ENCODE peak calls at places on chromosomes 2 and 18, in four cellular contexts. B, A, M and J are unnamed samples.

GRCh38 chr18:25935356-25935755 is 155.1 kb downstream of the SS18 start:
- DNase-seq in M (no peak), B (no peak), A (no peak), J (no peak)

GRCh38 chr2:3302751-3303582 is 74.7 kb downstream of the EIPR1 start:
- DNase-seq in M (no peak), A (no peak), B (no peak), J (no peak)

GRCh38 chr2:99572798-99573197 is 83.0 kb upstream of the REV1 start:
- DNase-seq in M (no peak), B (no peak), A (no peak), J (no peak)

GRCh38 chr2:26503238-26503880 is 25.4 kb upstream of the OTOF start:
- DNase-seq in B (peak), M (peak), A (no peak), J (peak)

GRCh38 chr2:77999376-77999775 is 477.2 kb upstream of the LRRTM4 start:
- DNase-seq in A (no peak), B (no peak), M (no peak), J (no peak)

GRCh38 chr2:38462121-38462634 is 85.1 kb upstream of the ATL2 start:
- DNase-seq in B (peak), M (no peak), A (peak), J (no peak)

GRCh38 chr2:42581257-42581656 is 12.8 kb downstream of the MTA3 start:
- DNase-seq in B (no peak), M (no peak), A (no peak), J (no peak)

GRCh38 chr2:85560812-85561279 is 447 bp downstream of the GGCX start:
- DNase-seq in B (no peak), A (no peak), M (no peak), J (no peak)

GRCh38 chr2:101993772-101994171 is 2.0 kb downstream of the IL1R2 start:
- DNase-seq in A (no peak), M (no peak), B (no peak), J (no peak)

GRCh38 chr2:69601179-69601612 is 42.3 kb downstream of the AAK1 start:
- DNase-seq in B (no peak), M (no peak), A (no peak), J (no peak)

GRCh38 chr18:45353530-45353929 is 261.7 kb upstream of the SLC14A2 start:
- DNase-seq in M (no peak), A (no peak), B (no peak), J (no peak)

GRCh38 chr2:37614061-37614802 is 57.2 kb downstream of the CDC42EP3 start:
- DNase-seq in A (no peak), B (peak), M (no peak), J (no peak)

GRCh38 chr2:226796012-226796839 is 3.4 kb downstream of the IRS1 start:
- DNase-seq in B (peak), M (no peak), A (no peak), J (peak)

GRCh38 chr18:34600118-34600517 is 110.0 kb upstream of the DTNA start:
- DNase-seq in M (no peak), A (no peak), B (no peak), J (no peak)

GRCh38 chr2:223989860-223990237 is 32.6 kb downstream of the MRPL44 start:
- DNase-seq in A (no peak), M (no peak), B (no peak), J (no peak)

GRCh38 chr2:229270551-229271410 is at the start of gene PID1:
- DNase-seq in M (peak), B (peak), A (no peak), J (no peak)

GRCh38 chr18:57441395-57441794 is 6.2 kb downstream of the ONECUT2 start:
- DNase-seq in B (no peak), A (no peak), M (no peak), J (peak)

GRCh38 chr2:24304621-24305020 is 55.7 kb downstream of the ITSN2 start:
- DNase-seq in B (no peak), A (no peak), M (no peak), J (no peak)

GRCh38 chr18:33720133-33720532 is 142.1 kb downstream of the ASXL3 start:
- DNase-seq in B (no peak), M (no peak), A (no peak), J (no peak)

GRCh38 chr18:9613550-9614400 is 584 bp downstream of the PPP4R1 start:
- DNase-seq in M (peak), B (peak), A (peak), J (peak)

GRCh38 chr2:58503909-58504308 is 262.8 kb upstream of the FANCL start:
- DNase-seq in A (no peak), B (no peak), M (no peak), J (no peak)

GRCh38 chr18:77321823-77322805 is 72.5 kb downstream of the GALR1 start:
- DNase-seq in B (no peak), M (no peak), A (no peak), J (no peak)

GRCh38 chr2:71700880-71701397 is 247.6 kb downstream of the DYSF start:
- DNase-seq in M (no peak), B (peak), A (no peak), J (no peak)

GRCh38 chr18:63262369-63263335 is 56.9 kb downstream of the BCL2 start:
- DNase-seq in A (no peak), B (no peak), M (no peak), J (no peak)

GRCh38 chr2:160209457-160209856 is 9.4 kb upstream of the ITGB6 start:
- DNase-seq in M (no peak), A (no peak), B (no peak), J (no peak)

GRCh38 chr2:157838442-157839161 is 37.5 kb downstream of the ACVR1 start:
- DNase-seq in A (no peak), M (no peak), B (no peak), J (no peak)

GRCh38 chr2:176637497-176638166 is 368.4 kb downstream of the MTX2 start:
- DNase-seq in A (no peak), M (peak), B (peak), J (peak)

GRCh38 chr18:25595274-25595673 is 243.3 kb upstream of the ZNF521 start:
- DNase-seq in A (no peak), B (no peak), M (no peak), J (no peak)

GRCh38 chr2:143759455-143759854 is 630.2 kb downstream of the ARHGAP15 start:
- DNase-seq in M (no peak), A (no peak), B (no peak), J (no peak)

GRCh38 chr2:18065264-18065663 is 186.8 kb downstream of the KCNS3 start:
- DNase-seq in B (no peak), A (no peak), M (no peak), J (no peak)

GRCh38 chr18:27785815-27786537 is 391.0 kb downstream of the CDH2 start:
- DNase-seq in B (no peak), M (peak), A (no peak), J (no peak)

GRCh38 chr2:86764661-86765307 is 25.9 kb downstream of the CD8A start:
- DNase-seq in B (no peak), A (peak), M (peak), J (no peak)

GRCh38 chr2:204475403-204475802 is 69.9 kb upstream of the PARD3B start:
- DNase-seq in M (no peak), B (no peak), A (no peak), J (no peak)

GRCh38 chr2:234363011-234363487 is 133.8 kb downstream of the ARL4C start:
- DNase-seq in M (no peak), B (no peak), A (peak), J (no peak)

GRCh38 chr2:171154348-171154747 is 6.3 kb downstream of the TLK1 start:
- DNase-seq in B (no peak), A (no peak), M (no peak), J (no peak)

GRCh38 chr2:182642328-182642727 is 73.7 kb upstream of the DNAJC10 start:
- DNase-seq in B (peak), M (peak), A (peak), J (peak)

GRCh38 chr2:46010925-46011490 is 286.2 kb upstream of the EPAS1 start:
- DNase-seq in M (peak), B (no peak), A (no peak), J (no peak)
- TF ChIP-seq CTCF in M (peak), B (peak), A (peak), J (peak)

GRCh38 chr2:219248845-219249202 is 3.5 kb downstream of the STK16 start:
- DNase-seq in M (no peak), A (no peak), B (no peak), J (no peak)
- H3K4me3 ChIP-seq in M (no peak), A (no peak), B (no peak), J (no peak)

GRCh38 chr2:179995735-179996134 is 11.4 kb downstream of the CWC22 start:
- DNase-seq in M (no peak), B (no peak), A (no peak), J (no peak)

GRCh38 chr2:179990676-179991317 is 16.3 kb downstream of the CWC22 start:
- DNase-seq in B (no peak), A (no peak), M (no peak), J (no peak)

GRCh38 chr2:179987916-179988315 is 19.2 kb downstream of the CWC22 start:
- DNase-seq in B (no peak), M (no peak), A (no peak), J (no peak)

GRCh38 chr2:179991344-179991743 is 15.8 kb downstream of the CWC22 start:
- DNase-seq in A (no peak), M (no peak), B (no peak), J (no peak)
- TF ChIP-seq CTCF in A (no peak), M (peak), B (no peak), J (peak)

GRCh38 chr2:206011795-206012194 is 74.2 kb downstream of the INO80D start:
- DNase-seq in B (no peak), A (no peak), M (no peak), J (no peak)
- H3K4me3 ChIP-seq in B (no peak), A (no peak), M (no peak), J (no peak)

GRCh38 chr18:54950221-54950620 is 9.0 kb downstream of the CCDC68 start:
- DNase-seq in M (no peak), B (no peak), A (no peak), J (no peak)
- TF ChIP-seq CTCF in M (no peak), B (no peak), A (peak), J (no peak)